ENCODE peak calls at places on chromosomes 13 and 19, in four cellular contexts. O is AG10803, I is choroid plexus epithelial cell, E is suprapubic skin. Z is an unnamed sample.

GRCh38 chr13:103883698-103884097 is 817.5 kb upstream of the SLC10A2 start:
- DNase-seq in I (peak), O (no peak), E (no peak), Z (no peak)

GRCh38 chr19:6091771-6092291 is 18.5 kb downstream of the RFX2 start:
- DNase-seq in O (peak), I (peak), E (no peak), Z (no peak)

GRCh38 chr13:106336663-106337062 is 198.8 kb downstream of the EFNB2 start:
- DNase-seq in I (no peak), E (no peak), O (no peak), Z (no peak)

GRCh38 chr13:42696191-42696590 is 85.2 kb upstream of the FAM216B start:
- DNase-seq in I (peak), E (no peak), O (peak), Z (no peak)

GRCh38 chr19:1873524-1874473 is 10.4 kb upstream of the KLF16 start:
- DNase-seq in I (no peak), O (no peak), E (peak), Z (peak)

GRCh38 chr19:2634228-2634951 is 68.1 kb downstream of the GNG7 start:
- DNase-seq in I (peak), E (no peak), O (no peak), Z (no peak)

GRCh38 chr19:49812452-49812996 is 568 bp downstream of the FUZ start:
- DNase-seq in I (no peak), E (no peak), O (no peak), Z (no peak)

GRCh38 chr19:49802836-49803528 is 10.1 kb downstream of the FUZ start:
- DNase-seq in E (no peak), I (no peak), O (no peak), Z (no peak)

GRCh38 chr13:98485561-98485960 is 91.3 kb downstream of the STK24 start:
- DNase-seq in I (no peak), E (peak), O (no peak), Z (no peak)

GRCh38 chr13:28528848-28529247 is 33.9 kb upstream of the FLT1 start:
- DNase-seq in I (no peak), O (no peak), E (no peak), Z (no peak)

GRCh38 chr19:45667620-45668341 is at the start of gene GIPR:
- DNase-seq in E (no peak), I (no peak), O (peak), Z (peak)

GRCh38 chr13:43473437-43473836 is 313.3 kb downstream of the ENOX1 start:
- DNase-seq in I (no peak), E (no peak), O (no peak), Z (no peak)

GRCh38 chr19:30968841-30969399 is 380.3 kb downstream of the TSHZ3 start:
- DNase-seq in O (no peak), I (no peak), E (no peak), Z (no peak)

GRCh38 chr19:30848626-30849322 is 476.6 kb downstream of the ZNF536 start:
- DNase-seq in O (no peak), I (no peak), E (no peak), Z (no peak)

GRCh38 chr19:18571564-18572344 is at the start of gene UBA52:
- DNase-seq in I (peak), E (peak), O (peak), Z (peak)
- TF ChIP-seq CTCF in I (no peak), E (no peak), O (no peak), Z (no peak)

DNA sequence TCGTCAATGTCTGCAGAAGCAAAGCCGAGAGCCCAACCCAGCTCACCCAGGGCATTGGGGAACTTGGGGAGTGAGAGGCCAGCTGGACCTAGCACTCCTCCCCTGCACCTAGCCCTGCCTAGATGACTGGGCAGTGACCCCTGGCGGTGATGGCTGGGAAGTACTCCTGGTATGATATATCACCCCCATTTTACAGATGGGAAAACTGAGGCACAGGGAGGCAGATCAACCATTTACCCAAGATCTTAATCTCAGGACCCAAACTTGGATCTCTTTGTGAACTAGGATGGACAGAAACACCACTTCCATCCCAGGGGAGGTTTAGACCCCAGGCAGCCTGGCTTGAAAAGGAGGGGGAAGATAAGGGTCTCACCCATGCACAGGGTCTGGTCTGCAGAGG is 43.5 kb downstream of the CCL25 start:
- DNase-seq in O (no peak), I (no peak), E (no peak), Z (no peak)
- TF ChIP-seq CTCF in O (no peak), I (no peak), E (no peak), Z (no peak)

GRCh38 chr13:94950303-94950702 is 238.0 kb upstream of the SOX21 start:
- DNase-seq in I (no peak), O (peak), E (no peak), Z (no peak)
- TF ChIP-seq CTCF in I (peak), O (peak), E (no peak), Z (no peak)

DNA sequence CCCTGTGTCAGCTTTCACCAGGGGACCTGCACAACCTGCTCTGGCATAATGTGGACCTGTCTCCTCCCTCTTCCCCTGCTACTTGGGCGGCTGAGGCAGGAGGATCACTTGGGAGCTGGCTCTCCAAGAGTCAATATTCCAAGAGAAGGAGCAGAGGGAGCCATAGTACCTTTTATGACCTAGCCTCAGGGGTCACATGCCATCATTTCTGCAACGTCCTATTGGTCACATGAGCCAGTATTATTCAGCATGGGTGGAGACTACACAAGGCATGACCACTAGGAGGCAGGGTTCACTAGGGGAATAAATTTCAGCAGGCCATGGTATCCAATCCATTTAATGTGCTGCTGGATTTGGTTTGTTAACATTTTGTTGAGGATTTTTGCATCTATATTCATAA is 12.0 kb upstream of the SHFL start:
- DNase-seq in E (no peak), I (peak), O (no peak), Z (no peak)
- TF ChIP-seq CTCF in E (no peak), I (peak), O (no peak), Z (no peak)

GRCh38 chr13:45464141-45464686 is 525 bp upstream of the COG3 start:
- DNase-seq in O (no peak), I (no peak), E (no peak), Z (no peak)
- TF ChIP-seq CTCF in O (no peak), I (no peak), E (no peak), Z (no peak)

DNA sequence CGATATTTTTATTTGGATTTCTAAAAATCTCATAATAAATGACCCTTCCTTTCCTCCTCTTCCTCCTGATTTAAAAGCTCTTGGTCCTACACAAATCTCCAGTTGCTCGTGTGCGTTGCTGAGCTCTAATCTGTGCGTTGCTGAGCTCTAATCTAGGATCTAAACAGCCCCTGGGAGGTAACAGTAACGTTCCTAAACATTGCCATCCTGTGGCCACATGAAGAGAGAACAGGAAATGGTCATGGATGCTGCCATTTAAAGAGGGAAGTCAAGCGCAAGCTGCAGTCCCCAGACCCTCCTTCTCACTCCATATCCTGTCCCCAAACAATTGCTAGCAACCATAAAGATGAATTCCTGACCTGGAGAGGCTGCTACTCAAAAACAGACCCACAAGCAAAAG is 170.8 kb downstream of the NUFIP1 start:
- DNase-seq in E (no peak), I (peak), O (no peak), Z (no peak)
- TF ChIP-seq CTCF in E (no peak), I (peak), O (no peak), Z (no peak)

GRCh38 chr19:55613930-55614710 is 8.7 kb downstream of the ZNF865 start:
- DNase-seq in E (no peak), O (no peak), I (no peak), Z (no peak)
- TF ChIP-seq CTCF in E (no peak), O (no peak), I (no peak), Z (no peak)

DNA sequence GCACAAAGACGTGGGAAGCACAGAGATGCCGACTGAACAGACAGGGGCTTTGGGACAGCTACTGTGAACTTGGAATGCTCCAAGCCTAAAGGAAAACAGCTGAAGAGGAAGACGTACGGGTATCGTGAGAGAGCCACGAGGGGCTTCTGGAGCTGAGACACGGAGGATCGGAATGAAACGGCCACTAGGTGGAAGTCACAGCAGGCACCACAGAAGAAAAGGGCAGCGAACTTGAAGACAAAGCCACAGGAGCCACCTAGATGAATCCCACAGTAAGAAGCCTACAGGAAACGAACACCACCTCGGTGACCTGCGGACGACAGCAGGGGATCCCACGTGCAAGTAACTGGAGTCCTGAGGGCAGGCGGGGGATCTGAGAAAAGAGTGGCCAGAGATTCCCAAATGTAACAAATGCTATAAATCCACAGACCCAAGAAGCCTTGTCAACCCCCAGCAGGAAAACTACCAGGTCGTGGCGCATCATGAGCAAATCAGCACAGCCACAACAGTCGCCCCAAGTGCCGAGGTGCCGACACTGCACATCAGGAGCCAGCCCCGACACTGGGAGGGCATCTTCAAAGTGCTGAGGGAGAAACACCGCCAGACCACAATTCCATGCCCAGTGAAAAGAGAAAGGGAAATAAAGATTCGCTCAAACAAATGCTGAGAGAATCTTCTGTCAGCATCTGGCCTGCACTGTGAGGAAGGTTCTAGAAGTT is 39.3 kb upstream of the ISYNA1 start:
- DNase-seq in O (no peak), I (peak), E (no peak), Z (no peak)
- TF ChIP-seq CTCF in O (peak), I (peak), E (no peak), Z (peak)

GRCh38 chr19:29120471-29120870 is 92.5 kb downstream of the UQCRFS1 start:
- DNase-seq in E (no peak), O (no peak), I (no peak), Z (no peak)

GRCh38 chr19:29118384-29118783 is 94.6 kb downstream of the UQCRFS1 start:
- DNase-seq in O (no peak), I (no peak), E (no peak), Z (no peak)

GRCh38 chr19:29122185-29122584 is 90.8 kb downstream of the UQCRFS1 start:
- DNase-seq in O (no peak), I (no peak), E (no peak), Z (no peak)

GRCh38 chr19:29119582-29119981 is 93.4 kb downstream of the UQCRFS1 start:
- DNase-seq in O (no peak), E (no peak), I (no peak), Z (no peak)

DNA sequence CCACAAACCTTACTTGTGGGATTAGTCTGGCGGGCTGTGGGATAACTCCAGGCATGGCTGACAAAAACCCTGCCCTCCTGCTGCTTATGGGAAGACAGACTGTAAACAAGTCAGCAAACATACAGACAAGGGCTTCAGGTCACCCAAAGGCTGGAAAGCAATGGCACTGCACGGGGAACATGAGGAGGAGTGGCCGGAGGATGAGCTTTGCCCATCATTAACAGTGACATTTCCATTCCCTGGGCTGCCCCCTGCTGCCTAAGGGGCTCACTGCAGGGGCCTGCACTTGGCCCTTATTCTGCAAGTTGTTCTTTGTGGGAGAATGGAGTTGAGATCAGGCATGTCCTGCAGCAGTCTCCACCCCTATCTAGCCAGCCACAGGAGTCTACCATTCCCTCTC is 91.3 kb downstream of the UQCRFS1 start:
- DNase-seq in O (peak), I (no peak), E (no peak), Z (no peak)
- TF ChIP-seq CTCF in O (peak), I (peak), E (peak), Z (no peak)

Z was measured in CD14-positive monocyte.